ENCODE peak calls at places on chromosome 14, in six cellular contexts. One of them, this sample, is unnamed.

GRCh38 chr14:94041551-94042346 is 15.6 kb downstream of the OTUB2 start:
- DNase-seq in HT1080: no peak
- DNase-seq in Ammon's horn: no peak
- DNase-seq in stimulated activated CD4-positive, alpha-beta T cell treated with anti-CD3 and anti-CD28 coated beads, Interleukin-4, amount 100 ng/mL, for 48 hours: no peak
- DNase-seq in left colon: no peak
- DNase-seq in HFFc6: peak; percentile 90
- DNase-seq in this sample: no peak

GRCh38 chr14:55921516-55921915 is 196.7 kb upstream of the PELI2 start:
- DNase-seq in HT1080: no peak
- DNase-seq in Ammon's horn: no peak
- DNase-seq in stimulated activated CD4-positive, alpha-beta T cell treated with anti-CD3 and anti-CD28 coated beads, Interleukin-4, amount 100 ng/mL, for 48 hours: no peak
- DNase-seq in left colon: no peak
- DNase-seq in HFFc6: no peak
- DNase-seq in this sample: no peak

GRCh38 chr14:89502966-89503365 is 85.9 kb upstream of the FOXN3 start:
- DNase-seq in HT1080: no peak
- DNase-seq in Ammon's horn: no peak
- DNase-seq in stimulated activated CD4-positive, alpha-beta T cell treated with anti-CD3 and anti-CD28 coated beads, Interleukin-4, amount 100 ng/mL, for 48 hours: no peak
- DNase-seq in left colon: no peak
- DNase-seq in HFFc6: no peak
- DNase-seq in this sample: no peak

GRCh38 chr14:63701614-63702291 is 26.1 kb downstream of the SGPP1 start:
- DNase-seq in HT1080: no peak
- DNase-seq in Ammon's horn: no peak
- DNase-seq in stimulated activated CD4-positive, alpha-beta T cell treated with anti-CD3 and anti-CD28 coated beads, Interleukin-4, amount 100 ng/mL, for 48 hours: no peak
- DNase-seq in left colon: no peak
- DNase-seq in HFFc6: no peak
- DNase-seq in this sample: no peak

GRCh38 chr14:53278602-53279506 is 125.7 kb upstream of the DDHD1 start:
- DNase-seq in HT1080: peak; percentile 85
- DNase-seq in Ammon's horn: no peak
- DNase-seq in stimulated activated CD4-positive, alpha-beta T cell treated with anti-CD3 and anti-CD28 coated beads, Interleukin-4, amount 100 ng/mL, for 48 hours: no peak
- DNase-seq in left colon: no peak
- DNase-seq in HFFc6: no peak
- DNase-seq in this sample: no peak

GRCh38 chr14:65333926-65334687 is 78.4 kb upstream of the FUT8 start:
- DNase-seq in HT1080: no peak
- DNase-seq in Ammon's horn: no peak
- DNase-seq in stimulated activated CD4-positive, alpha-beta T cell treated with anti-CD3 and anti-CD28 coated beads, Interleukin-4, amount 100 ng/mL, for 48 hours: no peak
- DNase-seq in left colon: peak; percentile 63
- DNase-seq in HFFc6: peak; percentile 75
- DNase-seq in this sample: no peak

GRCh38 chr14:68789798-68790655 is 2.8 kb downstream of the ZFP36L1 start:
- DNase-seq in HT1080: peak; percentile 49
- DNase-seq in Ammon's horn: peak; percentile 53
- DNase-seq in stimulated activated CD4-positive, alpha-beta T cell treated with anti-CD3 and anti-CD28 coated beads, Interleukin-4, amount 100 ng/mL, for 48 hours: no peak
- DNase-seq in left colon: peak; percentile 52
- DNase-seq in HFFc6: no peak
- DNase-seq in this sample: peak; percentile 37

GRCh38 chr14:43005807-43006206 is 1399.1 kb downstream of the LRFN5 start:
- DNase-seq in HT1080: no peak
- DNase-seq in Ammon's horn: no peak
- DNase-seq in stimulated activated CD4-positive, alpha-beta T cell treated with anti-CD3 and anti-CD28 coated beads, Interleukin-4, amount 100 ng/mL, for 48 hours: no peak
- DNase-seq in left colon: no peak
- DNase-seq in HFFc6: no peak
- DNase-seq in this sample: peak; percentile 56

GRCh38 chr14:45211295-45211694 is 41.7 kb downstream of the MIS18BP1 start:
- DNase-seq in HT1080: no peak
- DNase-seq in Ammon's horn: no peak
- DNase-seq in stimulated activated CD4-positive, alpha-beta T cell treated with anti-CD3 and anti-CD28 coated beads, Interleukin-4, amount 100 ng/mL, for 48 hours: no peak
- DNase-seq in left colon: no peak
- DNase-seq in HFFc6: no peak
- DNase-seq in this sample: no peak

GRCh38 chr14:101628975-101629374 is 67.7 kb downstream of the DIO3 start:
- DNase-seq in HT1080: no peak
- DNase-seq in Ammon's horn: no peak
- DNase-seq in stimulated activated CD4-positive, alpha-beta T cell treated with anti-CD3 and anti-CD28 coated beads, Interleukin-4, amount 100 ng/mL, for 48 hours: no peak
- DNase-seq in left colon: no peak
- DNase-seq in HFFc6: no peak
- DNase-seq in this sample: no peak

GRCh38 chr14:102694530-102695171 is 82.6 kb upstream of the TRAF3 start:
- DNase-seq in HT1080: peak; percentile 55
- DNase-seq in Ammon's horn: peak; percentile 86
- DNase-seq in stimulated activated CD4-positive, alpha-beta T cell treated with anti-CD3 and anti-CD28 coated beads, Interleukin-4, amount 100 ng/mL, for 48 hours: peak; percentile 35
- DNase-seq in left colon: peak; percentile 64
- DNase-seq in HFFc6: peak; percentile 52
- DNase-seq in this sample: peak; percentile 91

GRCh38 chr14:76958020-76958965 is 70.2 kb downstream of the IRF2BPL start:
- DNase-seq in HT1080: no peak
- DNase-seq in Ammon's horn: no peak
- DNase-seq in stimulated activated CD4-positive, alpha-beta T cell treated with anti-CD3 and anti-CD28 coated beads, Interleukin-4, amount 100 ng/mL, for 48 hours: no peak
- DNase-seq in left colon: no peak
- DNase-seq in HFFc6: no peak
- DNase-seq in this sample: no peak

GRCh38 chr14:92945959-92946846 is 23.3 kb downstream of the CHGA start:
- DNase-seq in HT1080: peak; percentile 70
- DNase-seq in Ammon's horn: no peak
- DNase-seq in stimulated activated CD4-positive, alpha-beta T cell treated with anti-CD3 and anti-CD28 coated beads, Interleukin-4, amount 100 ng/mL, for 48 hours: no peak
- DNase-seq in left colon: peak; percentile 92
- DNase-seq in HFFc6: no peak
- DNase-seq in this sample: no peak

GRCh38 chr14:101721951-101722661 is 39.4 kb upstream of the PPP2R5C start:
- DNase-seq in HT1080: peak; percentile 98
- DNase-seq in Ammon's horn: no peak
- DNase-seq in stimulated activated CD4-positive, alpha-beta T cell treated with anti-CD3 and anti-CD28 coated beads, Interleukin-4, amount 100 ng/mL, for 48 hours: no peak
- DNase-seq in left colon: peak; percentile 70
- DNase-seq in HFFc6: peak; percentile 88
- DNase-seq in this sample: no peak

GRCh38 chr14:52987514-52987913 is 36.7 kb upstream of the FERMT2 start:
- DNase-seq in HT1080: no peak
- DNase-seq in Ammon's horn: no peak
- DNase-seq in stimulated activated CD4-positive, alpha-beta T cell treated with anti-CD3 and anti-CD28 coated beads, Interleukin-4, amount 100 ng/mL, for 48 hours: no peak
- DNase-seq in left colon: no peak
- DNase-seq in HFFc6: no peak
- DNase-seq in this sample: no peak

GRCh38 chr14:88518592-88519512 is 36.0 kb downstream of the PTPN21 start:
- DNase-seq in HT1080: peak; percentile 76
- DNase-seq in Ammon's horn: no peak
- DNase-seq in stimulated activated CD4-positive, alpha-beta T cell treated with anti-CD3 and anti-CD28 coated beads, Interleukin-4, amount 100 ng/mL, for 48 hours: no peak
- DNase-seq in left colon: no peak
- DNase-seq in HFFc6: peak; percentile 87
- DNase-seq in this sample: no peak

GRCh38 chr14:102481791-102482238 is 27.8 kb downstream of the ANKRD9 start:
- DNase-seq in HT1080: peak; percentile 88
- DNase-seq in Ammon's horn: no peak
- DNase-seq in stimulated activated CD4-positive, alpha-beta T cell treated with anti-CD3 and anti-CD28 coated beads, Interleukin-4, amount 100 ng/mL, for 48 hours: no peak
- DNase-seq in left colon: no peak
- DNase-seq in HFFc6: peak; percentile 66
- DNase-seq in this sample: no peak

GRCh38 chr14:90546767-90547166 is 149.9 kb downstream of the CALM1 start:
- DNase-seq in HT1080: no peak
- DNase-seq in Ammon's horn: no peak
- DNase-seq in stimulated activated CD4-positive, alpha-beta T cell treated with anti-CD3 and anti-CD28 coated beads, Interleukin-4, amount 100 ng/mL, for 48 hours: no peak
- DNase-seq in left colon: no peak
- DNase-seq in HFFc6: no peak
- DNase-seq in this sample: no peak

GRCh38 chr14:24535737-24536136 is 27.7 kb upstream of the CMA1 start:
- DNase-seq in HT1080: no peak
- DNase-seq in Ammon's horn: no peak
- DNase-seq in stimulated activated CD4-positive, alpha-beta T cell treated with anti-CD3 and anti-CD28 coated beads, Interleukin-4, amount 100 ng/mL, for 48 hours: no peak
- DNase-seq in left colon: no peak
- DNase-seq in HFFc6: no peak
- DNase-seq in this sample: no peak

GRCh38 chr14:23438130-23438893 is 2.9 kb upstream of the MYH7 start:
- DNase-seq in HT1080: no peak
- DNase-seq in Ammon's horn: no peak
- DNase-seq in stimulated activated CD4-positive, alpha-beta T cell treated with anti-CD3 and anti-CD28 coated beads, Interleukin-4, amount 100 ng/mL, for 48 hours: no peak
- DNase-seq in left colon: no peak
- DNase-seq in HFFc6: no peak
- DNase-seq in this sample: no peak

GRCh38 chr14:40981247-40981646 is 625.4 kb upstream of the LRFN5 start:
- DNase-seq in HT1080: peak; percentile 50
- DNase-seq in Ammon's horn: no peak
- DNase-seq in stimulated activated CD4-positive, alpha-beta T cell treated with anti-CD3 and anti-CD28 coated beads, Interleukin-4, amount 100 ng/mL, for 48 hours: no peak
- DNase-seq in left colon: no peak
- DNase-seq in HFFc6: no peak
- DNase-seq in this sample: no peak

GRCh38 chr14:105165134-105165704 is 3.4 kb downstream of the JAG2 start:
- DNase-seq in HT1080: no peak
- DNase-seq in Ammon's horn: no peak
- DNase-seq in stimulated activated CD4-positive, alpha-beta T cell treated with anti-CD3 and anti-CD28 coated beads, Interleukin-4, amount 100 ng/mL, for 48 hours: no peak
- DNase-seq in left colon: peak; percentile 58
- DNase-seq in HFFc6: no peak
- DNase-seq in this sample: no peak

GRCh38 chr14:30621354-30621953 is 665 bp upstream of the SCFD1 start:
- DNase-seq in HT1080: peak; percentile 24
- DNase-seq in Ammon's horn: peak; percentile 38
- DNase-seq in stimulated activated CD4-positive, alpha-beta T cell treated with anti-CD3 and anti-CD28 coated beads, Interleukin-4, amount 100 ng/mL, for 48 hours: no peak
- DNase-seq in left colon: peak; percentile 41
- DNase-seq in HFFc6: peak; percentile 4
- DNase-seq in this sample: no peak

GRCh38 chr14:24051789-24052655 is at the start of gene CARMIL3:
- DNase-seq in HT1080: peak; percentile 32
- DNase-seq in Ammon's horn: peak; percentile 83
- DNase-seq in stimulated activated CD4-positive, alpha-beta T cell treated with anti-CD3 and anti-CD28 coated beads, Interleukin-4, amount 100 ng/mL, for 48 hours: peak; percentile 37
- DNase-seq in left colon: peak; percentile 74
- DNase-seq in HFFc6: peak; percentile 10
- DNase-seq in this sample: peak; percentile 63

GRCh38 chr14:37172024-37172869 is at the start of gene SLC25A21:
- DNase-seq in HT1080: peak; percentile 85
- DNase-seq in Ammon's horn: peak; percentile 77
- DNase-seq in stimulated activated CD4-positive, alpha-beta T cell treated with anti-CD3 and anti-CD28 coated beads, Interleukin-4, amount 100 ng/mL, for 48 hours: peak; percentile 0
- DNase-seq in left colon: peak; percentile 71
- DNase-seq in HFFc6: peak; percentile 71
- DNase-seq in this sample: peak; percentile 67

GRCh38 chr14:70804556-70805162 is 4.7 kb downstream of the MAP3K9 start:
- DNase-seq in HT1080: no peak
- DNase-seq in Ammon's horn: no peak
- DNase-seq in stimulated activated CD4-positive, alpha-beta T cell treated with anti-CD3 and anti-CD28 coated beads, Interleukin-4, amount 100 ng/mL, for 48 hours: no peak
- DNase-seq in left colon: no peak
- DNase-seq in HFFc6: no peak
- DNase-seq in this sample: no peak

GRCh38 chr14:31057701-31058364 is 31.7 kb upstream of the STRN3 start:
- DNase-seq in HT1080: no peak
- DNase-seq in Ammon's horn: no peak
- DNase-seq in stimulated activated CD4-positive, alpha-beta T cell treated with anti-CD3 and anti-CD28 coated beads, Interleukin-4, amount 100 ng/mL, for 48 hours: no peak
- DNase-seq in left colon: no peak
- DNase-seq in HFFc6: no peak
- DNase-seq in this sample: no peak

GRCh38 chr14:103546651-103547454 is 15.6 kb downstream of the BAG5 start:
- DNase-seq in HT1080: peak; percentile 46
- DNase-seq in Ammon's horn: peak; percentile 84
- DNase-seq in stimulated activated CD4-positive, alpha-beta T cell treated with anti-CD3 and anti-CD28 coated beads, Interleukin-4, amount 100 ng/mL, for 48 hours: peak; percentile 75
- DNase-seq in left colon: peak; percentile 79
- DNase-seq in HFFc6: peak; percentile 21
- DNase-seq in this sample: peak; percentile 73

GRCh38 chr14:26402126-26402525 is 195.7 kb downstream of the NOVA1 start:
- DNase-seq in HT1080: no peak
- DNase-seq in Ammon's horn: no peak
- DNase-seq in stimulated activated CD4-positive, alpha-beta T cell treated with anti-CD3 and anti-CD28 coated beads, Interleukin-4, amount 100 ng/mL, for 48 hours: no peak
- DNase-seq in left colon: no peak
- DNase-seq in HFFc6: no peak
- DNase-seq in this sample: no peak

This sample was measured in pons.